ENCODE peak calls at places on chromosomes 16 and 17, in six cellular contexts. One of them, this sample, is unnamed.

GRCh38 chr17:78257810-78258322 is 26.4 kb downstream of the TMEM235 start:
- DNase-seq in heart right ventricle: no peak
- DNase-seq in BE2C: peak
- DNase-seq in DMS53: no peak
- DNase-seq in stimulated activated CD4-positive, alpha-beta T cell treated with anti-CD3 and anti-CD28 coated beads, Interleukin-1b, Interleukin-23, amount 100 ng/mL, for 24 hours: peak
- DNase-seq in upper lobe of right lung: peak
- DNase-seq in this sample: no peak

GRCh38 chr16:17921357-17921978 is 415.1 kb downstream of the NPIPA8 start:
- DNase-seq in heart right ventricle: no peak
- DNase-seq in BE2C: peak
- DNase-seq in DMS53: peak
- DNase-seq in stimulated activated CD4-positive, alpha-beta T cell treated with anti-CD3 and anti-CD28 coated beads, Interleukin-1b, Interleukin-23, amount 100 ng/mL, for 24 hours: peak
- DNase-seq in upper lobe of right lung: no peak
- DNase-seq in this sample: peak

GRCh38 chr16:4371481-4372314 is at the start of gene VASN:
- DNase-seq in heart right ventricle: peak
- DNase-seq in BE2C: peak
- DNase-seq in DMS53: peak
- DNase-seq in stimulated activated CD4-positive, alpha-beta T cell treated with anti-CD3 and anti-CD28 coated beads, Interleukin-1b, Interleukin-23, amount 100 ng/mL, for 24 hours: peak
- DNase-seq in upper lobe of right lung: peak
- DNase-seq in this sample: peak

GRCh38 chr17:75457047-75457654 is 716 bp downstream of the TMEM94 start:
- DNase-seq in heart right ventricle: peak
- DNase-seq in BE2C: peak
- DNase-seq in DMS53: peak
- DNase-seq in stimulated activated CD4-positive, alpha-beta T cell treated with anti-CD3 and anti-CD28 coated beads, Interleukin-1b, Interleukin-23, amount 100 ng/mL, for 24 hours: no peak
- DNase-seq in upper lobe of right lung: peak
- DNase-seq in this sample: no peak

GRCh38 chr17:30332057-30332542 is 1.8 kb downstream of the TMIGD1 start:
- DNase-seq in heart right ventricle: no peak
- DNase-seq in BE2C: no peak
- DNase-seq in DMS53: no peak
- DNase-seq in stimulated activated CD4-positive, alpha-beta T cell treated with anti-CD3 and anti-CD28 coated beads, Interleukin-1b, Interleukin-23, amount 100 ng/mL, for 24 hours: peak
- DNase-seq in upper lobe of right lung: no peak
- DNase-seq in this sample: no peak

GRCh38 chr17:78965369-78965982 is 14.2 kb downstream of the LGALS3BP start:
- DNase-seq in heart right ventricle: no peak
- DNase-seq in BE2C: no peak
- DNase-seq in DMS53: no peak
- DNase-seq in stimulated activated CD4-positive, alpha-beta T cell treated with anti-CD3 and anti-CD28 coated beads, Interleukin-1b, Interleukin-23, amount 100 ng/mL, for 24 hours: no peak
- DNase-seq in upper lobe of right lung: no peak
- DNase-seq in this sample: no peak

GRCh38 chr17:43406676-43407645 is 8.2 kb downstream of the ARL4D start:
- DNase-seq in heart right ventricle: no peak
- DNase-seq in BE2C: no peak
- DNase-seq in DMS53: no peak
- DNase-seq in stimulated activated CD4-positive, alpha-beta T cell treated with anti-CD3 and anti-CD28 coated beads, Interleukin-1b, Interleukin-23, amount 100 ng/mL, for 24 hours: no peak
- DNase-seq in upper lobe of right lung: no peak
- DNase-seq in this sample: no peak

GRCh38 chr17:71899317-71899716 is 221.5 kb upstream of the SOX9 start:
- DNase-seq in heart right ventricle: no peak
- DNase-seq in BE2C: no peak
- DNase-seq in DMS53: no peak
- DNase-seq in stimulated activated CD4-positive, alpha-beta T cell treated with anti-CD3 and anti-CD28 coated beads, Interleukin-1b, Interleukin-23, amount 100 ng/mL, for 24 hours: no peak
- DNase-seq in upper lobe of right lung: no peak
- DNase-seq in this sample: no peak

GRCh38 chr16:24775455-24775854 is 46.0 kb downstream of the TNRC6A start:
- DNase-seq in heart right ventricle: no peak
- DNase-seq in BE2C: no peak
- DNase-seq in DMS53: no peak
- DNase-seq in stimulated activated CD4-positive, alpha-beta T cell treated with anti-CD3 and anti-CD28 coated beads, Interleukin-1b, Interleukin-23, amount 100 ng/mL, for 24 hours: no peak
- DNase-seq in upper lobe of right lung: no peak
- DNase-seq in this sample: no peak

GRCh38 chr17:30449480-30449879 is 27.7 kb upstream of the GOSR1 start:
- DNase-seq in heart right ventricle: no peak
- DNase-seq in BE2C: no peak
- DNase-seq in DMS53: no peak
- DNase-seq in stimulated activated CD4-positive, alpha-beta T cell treated with anti-CD3 and anti-CD28 coated beads, Interleukin-1b, Interleukin-23, amount 100 ng/mL, for 24 hours: no peak
- DNase-seq in upper lobe of right lung: no peak
- DNase-seq in this sample: no peak

GRCh38 chr16:53600076-53600475 is 97.1 kb upstream of the AKTIP start:
- DNase-seq in heart right ventricle: no peak
- DNase-seq in BE2C: no peak
- DNase-seq in DMS53: no peak
- DNase-seq in stimulated activated CD4-positive, alpha-beta T cell treated with anti-CD3 and anti-CD28 coated beads, Interleukin-1b, Interleukin-23, amount 100 ng/mL, for 24 hours: no peak
- DNase-seq in upper lobe of right lung: no peak
- DNase-seq in this sample: no peak

GRCh38 chr16:6803171-6803570 is 529.5 kb upstream of the RBFOX1 start:
- DNase-seq in heart right ventricle: no peak
- DNase-seq in BE2C: no peak
- DNase-seq in DMS53: no peak
- DNase-seq in stimulated activated CD4-positive, alpha-beta T cell treated with anti-CD3 and anti-CD28 coated beads, Interleukin-1b, Interleukin-23, amount 100 ng/mL, for 24 hours: no peak
- DNase-seq in upper lobe of right lung: no peak
- DNase-seq in this sample: no peak

GRCh38 chr16:11254913-11255736 is 879 bp downstream of the SOCS1 start:
- DNase-seq in heart right ventricle: peak
- DNase-seq in BE2C: peak
- DNase-seq in DMS53: peak
- DNase-seq in stimulated activated CD4-positive, alpha-beta T cell treated with anti-CD3 and anti-CD28 coated beads, Interleukin-1b, Interleukin-23, amount 100 ng/mL, for 24 hours: no peak
- DNase-seq in upper lobe of right lung: peak
- DNase-seq in this sample: no peak

GRCh38 chr16:30839523-30840227 is 52.7 kb upstream of the ZNF629 start:
- DNase-seq in heart right ventricle: no peak
- DNase-seq in BE2C: no peak
- DNase-seq in DMS53: peak
- DNase-seq in stimulated activated CD4-positive, alpha-beta T cell treated with anti-CD3 and anti-CD28 coated beads, Interleukin-1b, Interleukin-23, amount 100 ng/mL, for 24 hours: no peak
- DNase-seq in upper lobe of right lung: no peak
- DNase-seq in this sample: no peak

GRCh38 chr17:28279411-28279810 is 39.6 kb upstream of the TMEM97 start:
- DNase-seq in heart right ventricle: no peak
- DNase-seq in BE2C: no peak
- DNase-seq in DMS53: no peak
- DNase-seq in stimulated activated CD4-positive, alpha-beta T cell treated with anti-CD3 and anti-CD28 coated beads, Interleukin-1b, Interleukin-23, amount 100 ng/mL, for 24 hours: no peak
- DNase-seq in upper lobe of right lung: no peak
- DNase-seq in this sample: no peak

GRCh38 chr17:58249270-58250133 is 11.1 kb downstream of the LPO start:
- DNase-seq in heart right ventricle: peak
- DNase-seq in BE2C: peak
- DNase-seq in DMS53: peak
- DNase-seq in stimulated activated CD4-positive, alpha-beta T cell treated with anti-CD3 and anti-CD28 coated beads, Interleukin-1b, Interleukin-23, amount 100 ng/mL, for 24 hours: peak
- DNase-seq in upper lobe of right lung: peak
- DNase-seq in this sample: peak

GRCh38 chr17:47895254-47895855 is 681 bp upstream of the SP2 start:
- DNase-seq in heart right ventricle: no peak
- DNase-seq in BE2C: no peak
- DNase-seq in DMS53: peak
- DNase-seq in stimulated activated CD4-positive, alpha-beta T cell treated with anti-CD3 and anti-CD28 coated beads, Interleukin-1b, Interleukin-23, amount 100 ng/mL, for 24 hours: no peak
- DNase-seq in upper lobe of right lung: peak
- DNase-seq in this sample: no peak

GRCh38 chr16:89602273-89602951 is 11.0 kb upstream of the DPEP1 start:
- DNase-seq in heart right ventricle: no peak
- DNase-seq in BE2C: peak
- DNase-seq in DMS53: peak
- DNase-seq in stimulated activated CD4-positive, alpha-beta T cell treated with anti-CD3 and anti-CD28 coated beads, Interleukin-1b, Interleukin-23, amount 100 ng/mL, for 24 hours: peak
- DNase-seq in upper lobe of right lung: no peak
- DNase-seq in this sample: no peak

GRCh38 chr17:4206945-4207344 is 56.8 kb downstream of the ANKFY1 start:
- DNase-seq in heart right ventricle: no peak
- DNase-seq in BE2C: no peak
- DNase-seq in DMS53: no peak
- DNase-seq in stimulated activated CD4-positive, alpha-beta T cell treated with anti-CD3 and anti-CD28 coated beads, Interleukin-1b, Interleukin-23, amount 100 ng/mL, for 24 hours: no peak
- DNase-seq in upper lobe of right lung: no peak
- DNase-seq in this sample: no peak

GRCh38 chr17:60508384-60508980 is 17.6 kb downstream of the APPBP2 start:
- DNase-seq in heart right ventricle: no peak
- DNase-seq in BE2C: no peak
- DNase-seq in DMS53: no peak
- DNase-seq in stimulated activated CD4-positive, alpha-beta T cell treated with anti-CD3 and anti-CD28 coated beads, Interleukin-1b, Interleukin-23, amount 100 ng/mL, for 24 hours: no peak
- DNase-seq in upper lobe of right lung: no peak
- DNase-seq in this sample: no peak

GRCh38 chr17:33292981-33293867 is at the start of gene ASIC2:
- DNase-seq in heart right ventricle: no peak
- DNase-seq in BE2C: peak
- DNase-seq in DMS53: no peak
- DNase-seq in stimulated activated CD4-positive, alpha-beta T cell treated with anti-CD3 and anti-CD28 coated beads, Interleukin-1b, Interleukin-23, amount 100 ng/mL, for 24 hours: no peak
- DNase-seq in upper lobe of right lung: no peak
- DNase-seq in this sample: no peak

GRCh38 chr17:42843358-42843934 is 934 bp upstream of the AOC2 start:
- DNase-seq in heart right ventricle: no peak
- DNase-seq in BE2C: peak
- DNase-seq in DMS53: peak
- DNase-seq in stimulated activated CD4-positive, alpha-beta T cell treated with anti-CD3 and anti-CD28 coated beads, Interleukin-1b, Interleukin-23, amount 100 ng/mL, for 24 hours: no peak
- DNase-seq in upper lobe of right lung: no peak
- DNase-seq in this sample: peak

GRCh38 chr17:57937492-57937891 is 17.7 kb downstream of the CUEDC1 start:
- DNase-seq in heart right ventricle: no peak
- DNase-seq in BE2C: no peak
- DNase-seq in DMS53: peak
- DNase-seq in stimulated activated CD4-positive, alpha-beta T cell treated with anti-CD3 and anti-CD28 coated beads, Interleukin-1b, Interleukin-23, amount 100 ng/mL, for 24 hours: no peak
- DNase-seq in upper lobe of right lung: no peak
- DNase-seq in this sample: no peak

GRCh38 chr17:60160829-60161501 is 11.2 kb downstream of the CA4 start:
- DNase-seq in heart right ventricle: no peak
- DNase-seq in BE2C: no peak
- DNase-seq in DMS53: no peak
- DNase-seq in stimulated activated CD4-positive, alpha-beta T cell treated with anti-CD3 and anti-CD28 coated beads, Interleukin-1b, Interleukin-23, amount 100 ng/mL, for 24 hours: no peak
- DNase-seq in upper lobe of right lung: no peak
- DNase-seq in this sample: no peak